ENCODE peak calls at places on chromosomes 7 and 10, in five cellular contexts. L is ovary, T is sigmoid colon, G is stomach, N is upper lobe of left lung. K is an unnamed sample.
A peak's percentile ranks its signal among the peaks of the same experiment; 100 is the strongest.

GRCh38 chr7:84291756-84292155 is 97.2 kb upstream of the SEMA3A start:
- DNase-seq in T (no peak), N (no peak), G (no peak), L (no peak), K (no peak)

GRCh38 chr7:111931016-111931517 is 275.1 kb downstream of the DOCK4 start:
- DNase-seq in T (no peak), L (no peak), G (no peak), N (no peak), K (no peak)

GRCh38 chr10:97685395-97685958 is 1.6 kb downstream of the AVPI1 start:
- DNase-seq in N (no peak), G (peak; percentile 55), L (no peak), T (peak; percentile 73), K (peak; percentile 66)

GRCh38 chr10:68900427-68901105 is 549 bp upstream of the DDX50 start:
- DNase-seq in N (peak; percentile 94), G (no peak), T (no peak), L (peak; percentile 88), K (no peak)

GRCh38 chr10:46216836-46217748 is 69.7 kb upstream of the ANTXRL start:
- DNase-seq in L (no peak), N (peak; percentile 24), G (no peak), T (peak; percentile 50), K (no peak)

GRCh38 chr10:87817291-87817872 is 644 bp downstream of the ATAD1 start:
- DNase-seq in N (no peak), G (no peak), T (no peak), L (no peak), K (no peak)

GRCh38 chr10:78203915-78204818 is 170.5 kb downstream of the RPS24 start:
- DNase-seq in G (no peak), T (no peak), N (no peak), L (no peak), K (no peak)

GRCh38 chr10:132175907-132176581 is 10.7 kb upstream of the DPYSL4 start:
- DNase-seq in L (peak; percentile 20), N (no peak), T (no peak), G (no peak), K (no peak)

GRCh38 chr10:121974535-121975294 is at the start of gene NSMCE4A:
- DNase-seq in L (peak; percentile 85), T (peak; percentile 89), N (peak; percentile 95), G (peak; percentile 83), K (peak; percentile 82)

GRCh38 chr10:127921751-127922140 is 14.8 kb downstream of the PTPRE start:
- DNase-seq in G (no peak), N (no peak), T (peak; percentile 58), L (no peak), K (no peak)

GRCh38 chr10:14173391-14173705 is 157.4 kb downstream of the FRMD4A start:
- DNase-seq in G (no peak), L (no peak), T (no peak), N (no peak), K (no peak)

GRCh38 chr10:14173706-14174594 is 156.8 kb downstream of the FRMD4A start:
- DNase-seq in N (peak; percentile 47), L (no peak), T (no peak), G (no peak), K (no peak)
- H3K4me3 ChIP-seq in N (peak overlapping the region; percentile 22), L (peak overlapping the region; percentile 25), T (peak overlapping the region; percentile 41), G (peak overlapping the region; percentile 43), K (peak overlapping the region; percentile 40)

GRCh38 chr10:94324609-94325233 is 38.0 kb downstream of the NOC3L start:
- DNase-seq in T (no peak), G (no peak), L (no peak), N (no peak), K (no peak)

GRCh38 chr10:94327649-94328048 is 35.1 kb downstream of the NOC3L start:
- DNase-seq in T (no peak), N (no peak), L (no peak), G (no peak), K (no peak)

GRCh38 chr10:94328613-94329012 is 34.1 kb downstream of the NOC3L start:
- DNase-seq in N (no peak), G (no peak), T (no peak), L (no peak), K (no peak)
- H3K36me3 ChIP-seq in N (peaks cover 4% of the 10 kb centered on the region), G (peaks cover 94% of the 10 kb centered on the region), T (no peaks in the 10 kb centered on the region), L (no peaks in the 10 kb centered on the region), K (no peaks in the 10 kb centered on the region)

GRCh38 chr7:28953628-28954027 is 4.5 kb downstream of the TRIL start:
- DNase-seq in L (no peak), T (no peak), G (no peak), N (no peak), K (no peak)
- TF ChIP-seq EP300 in L (no peak), T (no peak), G (no peak), N (no peak), K (no peak)

DNA sequence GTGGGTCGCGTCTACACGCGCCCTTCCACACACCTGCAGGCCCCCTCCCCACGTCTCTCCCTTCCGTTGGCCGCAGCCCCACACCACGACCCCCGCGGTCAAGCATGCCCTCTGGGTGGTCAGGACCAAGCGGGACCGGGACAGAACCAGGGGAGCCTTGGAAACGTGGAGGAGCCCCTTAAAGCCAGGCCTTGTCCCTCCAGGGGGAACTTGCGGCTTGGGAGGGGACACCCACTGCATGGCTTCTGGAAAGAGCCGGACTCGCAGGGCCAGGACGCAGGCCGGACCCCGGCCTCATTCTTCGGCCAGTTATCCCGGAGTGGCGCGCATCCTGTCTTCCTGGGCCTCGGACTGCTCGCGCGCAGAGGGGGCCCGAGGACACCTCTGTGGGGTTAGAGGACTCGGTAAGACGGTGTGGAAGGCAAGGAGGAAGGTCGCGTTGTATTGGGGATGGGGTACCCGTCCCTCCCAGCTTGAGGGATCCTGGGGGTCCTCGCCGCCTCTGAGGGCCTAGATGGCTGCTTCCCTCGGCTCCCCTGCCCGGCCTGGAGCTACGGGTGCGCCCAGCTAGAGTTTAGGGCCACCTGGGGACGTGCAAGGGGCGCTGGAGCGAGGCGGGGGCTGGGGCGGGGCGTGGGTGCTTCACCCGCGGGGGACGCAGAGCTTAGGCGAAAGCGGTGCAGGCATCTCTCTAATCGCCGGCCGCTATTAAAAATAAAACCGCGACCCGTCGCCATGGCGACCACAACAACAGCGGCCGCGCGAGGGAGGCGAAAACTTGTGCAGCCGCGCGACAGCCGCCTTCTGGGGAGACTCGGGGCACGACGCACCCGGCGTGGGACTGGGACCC is 1.8 kb upstream of the PDGFA start:
- DNase-seq in G (peak; percentile 79), L (peak; percentile 65), T (no peak), N (peak; percentile 91), K (peak; percentile 55)
- H3K4me3 ChIP-seq in G (peak overlapping the region; percentile 50), L (peak overlapping the region; percentile 38), T (peak overlapping the region; percentile 42), N (peak overlapping the region; percentile 40), K (peak overlapping the region; percentile 23)

GRCh38 chr7:130872341-130872740 is 138.3 kb upstream of the KLF14 start:
- DNase-seq in T (no peak), L (no peak), N (no peak), G (no peak), K (no peak)

GRCh38 chr7:130867039-130867438 is 133.0 kb upstream of the KLF14 start:
- DNase-seq in G (no peak), T (no peak), N (no peak), L (no peak), K (no peak)

GRCh38 chr7:130868150-130868549 is 134.1 kb upstream of the KLF14 start:
- DNase-seq in N (no peak), T (no peak), G (no peak), L (no peak), K (no peak)

GRCh38 chr7:130867581-130868136 is 133.7 kb upstream of the KLF14 start:
- DNase-seq in G (no peak), L (no peak), N (no peak), T (no peak), K (no peak)

DNA sequence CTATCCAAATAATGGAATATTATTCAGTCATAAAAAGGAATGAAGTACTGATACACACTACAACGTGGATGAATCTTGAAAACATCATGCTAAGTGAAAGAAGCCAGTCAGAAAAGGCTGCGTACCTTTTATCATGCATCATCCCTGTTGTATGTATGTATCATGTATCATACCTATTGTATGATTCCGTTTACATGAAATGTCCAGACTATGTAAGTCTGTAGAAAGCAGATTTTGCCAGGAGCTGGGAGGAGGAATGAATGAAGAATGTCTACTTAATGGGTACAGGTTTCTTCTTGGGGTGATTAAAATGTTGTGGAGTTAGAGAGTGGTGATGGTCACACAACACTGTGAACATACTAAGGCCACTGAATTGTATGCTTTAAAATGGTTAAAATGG is 135.9 kb upstream of the KLF14 start:
- DNase-seq in G (no peak), T (no peak), L (no peak), N (no peak), K (no peak)
- H3K36me3 ChIP-seq in G (peaks cover 95% of the 10 kb centered on the region), T (peaks cover 24% of the 10 kb centered on the region), L (no peaks in the 10 kb centered on the region), N (peaks cover 39% of the 10 kb centered on the region), K (no peaks in the 10 kb centered on the region)

DNA sequence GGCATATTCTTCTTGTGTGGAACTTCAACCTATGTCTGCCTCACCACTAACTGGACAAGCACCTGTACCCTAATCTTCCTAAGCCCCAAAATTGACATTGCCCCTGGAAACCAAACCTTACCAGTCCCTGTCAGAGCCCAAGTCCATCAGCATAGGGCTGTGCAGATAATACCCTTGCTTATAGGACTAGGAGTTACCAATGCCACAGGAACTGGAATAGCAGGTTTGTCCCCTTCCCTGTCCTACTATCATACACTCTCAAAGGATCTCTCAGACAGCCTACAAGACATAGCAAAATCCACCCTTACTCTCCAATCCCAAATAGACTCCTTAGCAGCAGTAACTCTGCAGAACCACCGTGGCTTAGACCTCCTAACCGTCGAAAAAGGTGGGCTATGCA is 19.8 kb downstream of the ZNF107 start:
- DNase-seq in N (no peak), L (no peak), T (no peak), G (no peak), K (no peak)
- TF ChIP-seq EP300 in N (no peak), L (no peak), T (no peak), G (no peak), K (no peak)

DNA sequence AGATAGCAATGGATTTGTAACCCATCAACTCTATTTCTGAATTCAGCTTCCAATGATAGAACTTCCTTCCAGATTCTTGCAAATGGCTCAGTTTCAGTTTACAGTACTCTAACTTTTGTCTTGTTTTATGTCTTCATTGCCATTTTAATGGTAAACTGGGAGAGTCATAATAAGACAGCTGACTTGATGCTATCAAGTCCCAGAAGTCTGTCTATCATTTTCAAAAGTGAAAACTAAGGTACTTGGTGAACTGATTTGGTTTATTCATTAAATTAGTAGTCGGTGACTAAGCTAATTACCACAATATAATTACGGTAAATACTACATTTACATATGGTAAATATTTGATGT is 25.0 kb downstream of the RTKN2 start:
- DNase-seq in L (no peak), N (no peak), T (no peak), G (no peak), K (no peak)
- H3K4me3 ChIP-seq in L (no peak overlapping the region), N (no peak overlapping the region), T (no peak overlapping the region), G (no peak overlapping the region), K (peak overlapping the region; percentile 20)

K was measured in transverse colon.